ENCODE peak calls at places on chromosomes 6 and 20, in five cellular contexts. One of them, this sample, is unnamed.

GRCh38 chr6:169227116-169227515 is 26.5 kb downstream of the THBS2 start:
- DNase-seq in iPS DF 6.9: no peak
- DNase-seq in colonic mucosa: no peak
- DNase-seq in ovary: no peak
- DNase-seq in PC-9: no peak
- DNase-seq in this sample: no peak

GRCh38 chr6:115935361-115935760 is 125.3 kb downstream of the FRK start:
- DNase-seq in PC-9: no peak
- DNase-seq in colonic mucosa: no peak
- DNase-seq in iPS DF 6.9: no peak
- DNase-seq in ovary: no peak
- DNase-seq in this sample: no peak

GRCh38 chr20:4519530-4519929 is 202.2 kb upstream of the PRND start:
- DNase-seq in ovary: no peak
- DNase-seq in iPS DF 6.9: peak; percentile 52
- DNase-seq in PC-9: no peak
- DNase-seq in colonic mucosa: peak; percentile 22
- DNase-seq in this sample: no peak

GRCh38 chr6:89566011-89566775 is 72.4 kb downstream of the LYRM2 start:
- DNase-seq in iPS DF 6.9: no peak
- DNase-seq in colonic mucosa: no peak
- DNase-seq in ovary: no peak
- DNase-seq in PC-9: no peak
- DNase-seq in this sample: no peak

GRCh38 chr20:48846516-48847492 is 19.0 kb upstream of the PREX1 start:
- DNase-seq in ovary: no peak
- DNase-seq in colonic mucosa: no peak
- DNase-seq in PC-9: peak; percentile 5
- DNase-seq in iPS DF 6.9: no peak
- DNase-seq in this sample: peak; percentile 67

GRCh38 chr6:50380409-50381105 is 330.8 kb upstream of the DEFB112 start:
- DNase-seq in iPS DF 6.9: no peak
- DNase-seq in ovary: no peak
- DNase-seq in PC-9: no peak
- DNase-seq in colonic mucosa: no peak
- DNase-seq in this sample: no peak

GRCh38 chr20:35539756-35540212 is 2.1 kb upstream of the ERGIC3 start:
- DNase-seq in colonic mucosa: peak; percentile 59
- DNase-seq in iPS DF 6.9: peak; percentile 85
- DNase-seq in ovary: no peak
- DNase-seq in PC-9: no peak
- DNase-seq in this sample: no peak

GRCh38 chr6:125570546-125570945 is 178.9 kb upstream of the HEY2 start:
- DNase-seq in ovary: no peak
- DNase-seq in colonic mucosa: no peak
- DNase-seq in iPS DF 6.9: no peak
- DNase-seq in PC-9: no peak
- DNase-seq in this sample: no peak

GRCh38 chr6:90859612-90860011 is 272.7 kb upstream of the MAP3K7 start:
- DNase-seq in colonic mucosa: no peak
- DNase-seq in iPS DF 6.9: no peak
- DNase-seq in ovary: no peak
- DNase-seq in PC-9: no peak
- DNase-seq in this sample: no peak

GRCh38 chr20:63472159-63472811 is at the start of gene KCNQ2:
- DNase-seq in colonic mucosa: no peak
- DNase-seq in ovary: no peak
- DNase-seq in PC-9: no peak
- DNase-seq in iPS DF 6.9: no peak
- DNase-seq in this sample: no peak

GRCh38 chr6:168116975-168117899 is 38.2 kb upstream of the FRMD1 start:
- DNase-seq in iPS DF 6.9: no peak
- DNase-seq in ovary: peak; percentile 17
- DNase-seq in colonic mucosa: peak; percentile 40
- DNase-seq in PC-9: no peak
- DNase-seq in this sample: no peak

GRCh38 chr6:166639921-166640320 is 12.9 kb upstream of the RPS6KA2 start:
- DNase-seq in iPS DF 6.9: no peak
- DNase-seq in PC-9: no peak
- DNase-seq in ovary: no peak
- DNase-seq in colonic mucosa: no peak
- DNase-seq in this sample: no peak

GRCh38 chr6:113271437-113271836 is 585.7 kb upstream of the MARCKS start:
- DNase-seq in PC-9: no peak
- DNase-seq in iPS DF 6.9: no peak
- DNase-seq in colonic mucosa: no peak
- DNase-seq in ovary: no peak
- DNase-seq in this sample: no peak

GRCh38 chr6:144809120-144809519 is 524.0 kb downstream of the UTRN start:
- DNase-seq in colonic mucosa: no peak
- DNase-seq in PC-9: peak; percentile 64
- DNase-seq in iPS DF 6.9: no peak
- DNase-seq in ovary: no peak
- DNase-seq in this sample: peak; percentile 8

GRCh38 chr20:62342910-62343309 is 24.2 kb downstream of the LAMA5 start:
- DNase-seq in PC-9: no peak
- DNase-seq in ovary: no peak
- DNase-seq in iPS DF 6.9: no peak
- DNase-seq in colonic mucosa: no peak
- DNase-seq in this sample: no peak
- H3K36me3 ChIP-seq in PC-9: peaks cover 71% of the 10 kb centered on the region
- H3K36me3 ChIP-seq in ovary: no peaks in the 10 kb centered on the region
- H3K36me3 ChIP-seq in iPS DF 6.9: peaks cover 30% of the 10 kb centered on the region
- H3K36me3 ChIP-seq in colonic mucosa: no peaks in the 10 kb centered on the region
- H3K36me3 ChIP-seq in this sample: no peaks in the 10 kb centered on the region

GRCh38 chr20:42700423-42700822 is 489.3 kb downstream of the PTPRT start:
- DNase-seq in iPS DF 6.9: no peak
- DNase-seq in colonic mucosa: no peak
- DNase-seq in PC-9: no peak
- DNase-seq in ovary: no peak
- DNase-seq in this sample: no peak
- H3K4me3 ChIP-seq in iPS DF 6.9: no peak overlapping the region
- H3K4me3 ChIP-seq in colonic mucosa: no peak overlapping the region
- H3K4me3 ChIP-seq in PC-9: no peak overlapping the region
- H3K4me3 ChIP-seq in ovary: no peak overlapping the region
- H3K4me3 ChIP-seq in this sample: no peak overlapping the region

GRCh38 chr20:53621482-53622246 is 28.0 kb upstream of the ZNF217 start:
- DNase-seq in PC-9: peak; percentile 99
- DNase-seq in ovary: peak; percentile 69
- DNase-seq in iPS DF 6.9: no peak
- DNase-seq in colonic mucosa: peak; percentile 67
- DNase-seq in this sample: peak; percentile 65
- H3K4me1 ChIP-seq in PC-9: peaks cover 71% of the 10 kb centered on the region
- H3K4me1 ChIP-seq in ovary: peaks cover 9% of the 10 kb centered on the region
- H3K4me1 ChIP-seq in iPS DF 6.9: no peaks in the 10 kb centered on the region
- H3K4me1 ChIP-seq in colonic mucosa: peaks cover 21% of the 10 kb centered on the region
- H3K4me1 ChIP-seq in this sample: peaks cover 43% of the 10 kb centered on the region

DNA sequence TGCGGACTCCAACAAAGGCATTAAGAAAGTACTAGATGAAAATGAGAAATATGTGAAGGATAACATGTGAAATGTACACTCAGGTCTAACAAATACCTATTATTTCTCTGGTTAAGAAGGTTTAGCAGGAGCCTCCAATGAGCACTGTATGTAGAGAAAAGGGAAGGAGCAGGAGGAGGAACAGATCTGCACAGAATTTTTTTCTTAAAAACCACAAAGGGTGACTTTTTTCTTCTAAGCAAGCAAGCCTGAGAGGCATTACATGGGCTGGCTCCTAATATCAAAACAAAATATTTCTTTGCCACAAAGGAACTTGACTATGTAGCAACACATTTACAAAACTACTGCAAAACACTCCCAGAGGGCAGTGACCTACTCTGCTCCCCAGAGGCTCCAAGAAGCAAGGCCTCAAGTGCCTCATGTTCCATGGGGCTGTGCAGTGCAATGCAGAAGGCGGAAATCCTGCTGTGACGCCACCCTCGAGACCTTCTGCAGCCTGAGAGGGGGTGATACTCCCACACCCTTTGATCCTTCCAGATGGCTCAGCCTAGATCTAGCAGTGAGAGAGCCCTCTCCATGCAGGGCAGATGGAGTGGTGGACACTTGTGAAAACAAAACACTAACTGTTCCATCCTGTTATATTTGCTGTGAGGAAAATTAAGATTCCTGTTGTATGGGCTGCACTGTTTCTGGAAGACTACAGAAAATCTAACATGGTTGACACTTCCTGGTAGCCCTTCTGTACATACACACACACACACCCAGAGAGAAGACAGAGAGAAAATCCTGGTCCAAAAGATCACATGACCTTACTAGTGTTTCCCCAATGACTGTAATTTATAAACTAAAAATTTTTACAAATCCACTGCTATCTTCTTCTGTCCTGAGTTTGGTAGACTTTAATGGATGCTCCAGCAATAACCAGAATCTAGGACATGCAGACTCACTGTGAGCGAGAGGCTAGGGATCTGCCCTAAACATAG is 36.0 kb upstream of the SMIM29 start:
- DNase-seq in colonic mucosa: peak; percentile 26
- DNase-seq in ovary: peak; percentile 75
- DNase-seq in PC-9: no peak
- DNase-seq in iPS DF 6.9: no peak
- DNase-seq in this sample: no peak
- H3K36me3 ChIP-seq in colonic mucosa: no peaks in the 10 kb centered on the region
- H3K36me3 ChIP-seq in ovary: no peaks in the 10 kb centered on the region
- H3K36me3 ChIP-seq in PC-9: no peaks in the 10 kb centered on the region
- H3K36me3 ChIP-seq in iPS DF 6.9: peaks cover 3% of the 10 kb centered on the region
- H3K36me3 ChIP-seq in this sample: peaks cover 17% of the 10 kb centered on the region

GRCh38 chr6:147301070-147301469 is 96.9 kb downstream of the STXBP5 start:
- DNase-seq in iPS DF 6.9: no peak
- DNase-seq in colonic mucosa: no peak
- DNase-seq in PC-9: no peak
- DNase-seq in ovary: no peak
- DNase-seq in this sample: no peak

GRCh38 chr6:147297124-147297523 is 92.9 kb downstream of the STXBP5 start:
- DNase-seq in colonic mucosa: no peak
- DNase-seq in ovary: no peak
- DNase-seq in iPS DF 6.9: no peak
- DNase-seq in PC-9: no peak
- DNase-seq in this sample: no peak

GRCh38 chr6:147298461-147298860 is 94.2 kb downstream of the STXBP5 start:
- DNase-seq in PC-9: no peak
- DNase-seq in colonic mucosa: no peak
- DNase-seq in iPS DF 6.9: no peak
- DNase-seq in ovary: no peak
- DNase-seq in this sample: no peak

GRCh38 chr6:147299035-147299434 is 94.8 kb downstream of the STXBP5 start:
- DNase-seq in PC-9: no peak
- DNase-seq in iPS DF 6.9: no peak
- DNase-seq in ovary: no peak
- DNase-seq in colonic mucosa: no peak
- DNase-seq in this sample: no peak

DNA sequence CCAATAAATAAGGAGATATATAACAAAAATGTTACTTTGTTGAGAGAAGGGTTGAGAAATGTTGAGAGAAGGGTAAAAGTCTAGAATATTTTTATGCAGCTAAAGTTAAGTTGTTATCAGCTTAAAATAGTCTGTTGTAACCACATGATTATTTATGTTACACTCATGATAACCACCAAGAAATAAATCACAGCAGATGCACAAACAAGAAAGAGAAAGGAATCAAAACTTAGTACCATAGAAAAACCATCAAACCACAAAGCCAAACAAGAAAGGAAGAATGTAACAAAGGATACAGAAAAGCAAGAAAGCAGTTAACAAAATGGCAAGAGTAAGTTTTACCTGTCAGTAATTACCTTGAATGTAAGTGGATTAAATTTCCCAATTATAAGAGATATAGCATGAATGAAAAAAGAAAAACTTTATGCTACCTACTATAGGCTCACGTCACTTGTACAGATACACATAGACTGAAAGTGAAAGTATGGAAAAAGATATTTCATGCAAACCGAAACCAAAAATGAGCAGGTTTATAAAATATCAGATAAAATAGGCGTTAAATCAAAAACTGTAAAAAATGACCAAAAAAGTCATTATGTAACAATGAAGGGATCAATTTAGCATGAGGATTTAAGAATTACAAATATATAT is 93.6 kb downstream of the STXBP5 start:
- DNase-seq in ovary: no peak
- DNase-seq in iPS DF 6.9: no peak
- DNase-seq in colonic mucosa: no peak
- DNase-seq in PC-9: no peak
- DNase-seq in this sample: no peak
- H3K4me3 ChIP-seq in ovary: no peak overlapping the region
- H3K4me3 ChIP-seq in iPS DF 6.9: no peak overlapping the region
- H3K4me3 ChIP-seq in colonic mucosa: no peak overlapping the region
- H3K4me3 ChIP-seq in PC-9: no peak overlapping the region
- H3K4me3 ChIP-seq in this sample: no peak overlapping the region

This sample was measured in SJSA1.